ENCODE peak calls at places on chromosome 15, in ten cellular contexts. M, Y, G, B, R, A, W, H, D and N are unnamed samples.

GRCh38 chr15:88249220-88249619 is 7.3 kb downstream of the NTRK3 start:
- DNase-seq in D (no peak), Y (no peak), G (no peak), M (no peak), W (no peak), B (no peak), R (no peak), H (no peak), A (peak), N (no peak)

GRCh38 chr15:51315726-51316125 is 22.7 kb downstream of the CYP19A1 start:
- DNase-seq in B (no peak), Y (no peak), H (no peak), G (no peak), M (no peak), D (no peak), W (no peak), A (no peak), R (no peak), N (no peak)

GRCh38 chr15:63358296-63359029 is 23.2 kb downstream of the CA12 start:
- DNase-seq in D (no peak), Y (no peak), A (no peak), M (no peak), W (no peak), H (no peak), R (no peak), G (no peak), B (no peak), N (no peak)

GRCh38 chr15:68228971-68229385 is 550 bp downstream of the CLN6 start:
- DNase-seq in D (no peak), W (peak), Y (no peak), A (no peak), H (no peak), R (no peak), B (no peak), G (no peak), M (no peak), N (no peak)

GRCh38 chr15:98548172-98548971 is 100.0 kb upstream of the IGF1R start:
- DNase-seq in G (peak), Y (no peak), A (peak), B (peak), H (no peak), M (peak), W (peak), R (peak), D (peak), N (peak)

GRCh38 chr15:66071621-66072295 is 181.8 kb downstream of the MEGF11 start:
- DNase-seq in G (no peak), Y (no peak), H (no peak), B (no peak), D (no peak), M (no peak), A (no peak), R (no peak), W (no peak), N (no peak)

GRCh38 chr15:28118531-28118930 is 19.4 kb upstream of the OCA2 start:
- DNase-seq in D (no peak), H (no peak), A (no peak), B (no peak), G (no peak), Y (no peak), R (no peak), M (no peak), W (no peak), N (no peak)

GRCh38 chr15:76335129-76335850 is 1.3 kb upstream of the ISL2 start:
- DNase-seq in G (no peak), Y (no peak), W (peak), B (no peak), A (no peak), M (no peak), D (peak), R (no peak), H (no peak), N (no peak)

GRCh38 chr15:30872341-30872748 is 31.4 kb upstream of the FAN1 start:
- DNase-seq in M (no peak), Y (no peak), G (no peak), R (no peak), A (no peak), H (no peak), B (no peak), W (no peak), D (no peak), N (no peak)

GRCh38 chr15:32784571-32784970 is 66.8 kb downstream of the GREM1 start:
- DNase-seq in M (no peak), R (no peak), W (no peak), G (no peak), H (no peak), B (no peak), Y (no peak), D (no peak), A (no peak), N (no peak)

GRCh38 chr15:66768984-66769383 is 66.9 kb downstream of the SMAD6 start:
- DNase-seq in D (no peak), B (no peak), Y (no peak), W (no peak), R (no peak), M (no peak), A (no peak), H (no peak), G (no peak), N (no peak)

GRCh38 chr15:58348095-58348812 is 83.5 kb upstream of the LIPC start:
- DNase-seq in D (no peak), M (no peak), R (no peak), W (no peak), G (no peak), Y (no peak), H (no peak), A (no peak), B (no peak), N (no peak)

GRCh38 chr15:70053703-70054229 is 44.0 kb downstream of the TLE3 start:
- DNase-seq in W (no peak), M (no peak), Y (no peak), H (no peak), A (no peak), D (no peak), B (no peak), R (no peak), G (no peak), N (no peak)

GRCh38 chr15:99464137-99464536 is 101.6 kb upstream of the MEF2A start:
- DNase-seq in H (no peak), B (no peak), A (no peak), M (no peak), Y (no peak), R (no peak), G (no peak), D (no peak), W (no peak), N (no peak)

GRCh38 chr15:59313703-59314332 is 58.9 kb downstream of the MYO1E start:
- DNase-seq in G (peak), D (no peak), W (no peak), H (no peak), A (no peak), M (no peak), R (peak), B (no peak), Y (peak), N (peak)

GRCh38 chr15:63083541-63083940 is 38.1 kb upstream of the LACTB start:
- DNase-seq in H (no peak), R (no peak), B (no peak), G (no peak), M (no peak), Y (no peak), W (peak), A (no peak), D (no peak), N (no peak)

GRCh38 chr15:96347181-96348111 is 16.9 kb downstream of the NR2F2 start:
- DNase-seq in R (peak), M (no peak), B (no peak), D (peak), A (peak), Y (no peak), W (peak), H (no peak), G (no peak), N (no peak)

GRCh38 chr15:80766275-80766674 is 12.9 kb upstream of the CEMIP start:
- DNase-seq in D (no peak), Y (no peak), H (no peak), B (no peak), R (no peak), M (no peak), A (no peak), W (no peak), G (no peak), N (no peak)

GRCh38 chr15:64813075-64813474 is 12.4 kb downstream of the PIF1 start:
- DNase-seq in G (no peak), B (no peak), A (peak), D (no peak), R (no peak), W (no peak), Y (no peak), M (no peak), H (no peak), N (no peak)

GRCh38 chr15:80804970-80805495 is 25.9 kb downstream of the CEMIP start:
- DNase-seq in Y (no peak), D (no peak), R (no peak), W (peak), B (no peak), M (no peak), H (no peak), G (no peak), A (no peak), N (no peak)

GRCh38 chr15:83100072-83100646 is 7.3 kb upstream of the TM6SF1 start:
- DNase-seq in H (no peak), M (no peak), A (no peak), G (no peak), Y (no peak), B (no peak), R (no peak), W (no peak), D (no peak), N (no peak)
- TF ChIP-seq CTCF in H (no peak), M (no peak), A (no peak), G (no peak), Y (no peak), B (no peak), R (no peak), W (no peak), D (no peak), N (no peak)

DNA sequence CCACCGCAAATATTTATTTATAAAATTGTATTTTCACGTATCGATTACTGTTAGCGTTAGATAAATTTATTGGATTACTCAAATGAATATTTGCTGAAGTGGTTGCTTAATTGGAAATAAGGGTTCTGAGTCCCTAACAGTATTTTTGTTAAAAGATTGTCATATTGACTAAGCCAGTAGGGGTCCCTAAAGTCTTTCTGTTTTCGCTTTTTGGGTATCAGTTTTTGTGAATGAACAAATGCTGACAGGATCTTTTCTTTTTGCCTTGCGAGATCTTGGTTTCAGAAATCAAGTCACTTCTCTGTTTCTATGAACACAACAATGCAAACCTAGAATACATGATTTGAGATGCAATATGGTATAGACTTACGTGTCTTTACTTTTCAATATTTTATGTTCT is 7.1 kb downstream of the RAD51 start:
- DNase-seq in M (no peak), A (peak), G (no peak), D (no peak), W (peak), R (no peak), B (no peak), Y (no peak), H (no peak), N (no peak)
- TF ChIP-seq CTCF in M (peak), A (peak), G (no peak), D (no peak), W (no peak), R (no peak), B (peak), Y (peak), H (no peak), N (peak)

GRCh38 chr15:55897560-55898336 is 95.7 kb downstream of the NEDD4 start:
- DNase-seq in R (peak), H (no peak), A (peak), M (no peak), W (peak), D (peak), G (peak), B (peak), Y (no peak), N (no peak)
- TF ChIP-seq CTCF in R (peak), H (peak), A (peak), M (no peak), W (peak), D (peak), G (peak), B (peak), Y (peak), N (peak)

GRCh38 chr15:53384417-53384816 is 375.0 kb downstream of the WDR72 start:
- DNase-seq in H (no peak), B (no peak), W (peak), R (peak), G (no peak), D (no peak), M (no peak), A (no peak), Y (no peak), N (no peak)
- TF ChIP-seq CTCF in H (no peak), B (peak), W (peak), R (peak), G (peak), D (peak), M (no peak), A (no peak), Y (peak), N (no peak)

GRCh38 chr15:100931143-100931890 is 12.2 kb downstream of the LRRK1 start:
- DNase-seq in B (no peak), M (no peak), G (no peak), D (no peak), R (no peak), A (no peak), W (no peak), Y (no peak), H (no peak), N (no peak)

GRCh38 chr15:100932676-100933348 is 13.7 kb downstream of the LRRK1 start:
- DNase-seq in R (no peak), A (no peak), B (no peak), H (no peak), M (no peak), Y (no peak), W (peak), D (no peak), G (no peak), N (no peak)

GRCh38 chr15:100937171-100937570 is 18.0 kb downstream of the LRRK1 start:
- DNase-seq in G (no peak), D (no peak), B (no peak), M (no peak), Y (no peak), H (no peak), R (no peak), W (no peak), A (no peak), N (no peak)

GRCh38 chr15:100934166-100934565 is 15.0 kb downstream of the LRRK1 start:
- DNase-seq in H (no peak), R (no peak), B (no peak), D (no peak), M (no peak), W (no peak), Y (no peak), A (no peak), G (no peak), N (no peak)

DNA sequence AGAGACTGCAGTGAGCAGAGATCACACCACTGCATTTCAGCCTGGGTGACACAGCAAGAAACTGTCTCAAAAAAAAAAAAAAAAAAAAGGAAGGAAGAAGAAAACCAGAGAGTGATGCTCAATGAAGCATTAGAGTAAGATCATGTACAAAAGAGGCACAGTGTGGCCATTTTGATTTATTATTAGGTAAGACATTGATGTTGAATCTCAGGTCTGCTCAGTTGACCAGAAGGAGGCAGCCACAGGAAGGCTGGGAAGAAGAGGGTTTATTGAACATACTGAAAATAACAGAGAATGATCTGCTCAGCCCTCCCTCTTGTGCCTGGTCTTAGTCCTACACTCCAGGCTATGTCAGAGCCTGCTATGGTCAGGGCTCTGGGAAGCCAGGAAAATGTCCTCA is 15.6 kb downstream of the LRRK1 start:
- DNase-seq in B (no peak), M (no peak), R (no peak), H (no peak), G (no peak), A (peak), W (peak), D (no peak), Y (no peak), N (no peak)
- TF ChIP-seq CTCF in B (no peak), M (no peak), R (no peak), H (peak), G (peak), A (no peak), W (peak), D (no peak), Y (no peak), N (no peak)

GRCh38 chr15:40739854-40740253 is 15.2 kb downstream of the RMDN3 start:
- DNase-seq in M (no peak), A (no peak), H (no peak), B (no peak), D (no peak), R (no peak), W (peak), Y (no peak), G (no peak), N (no peak)

GRCh38 chr15:40746916-40747418 is 8.1 kb downstream of the RMDN3 start:
- DNase-seq in W (peak), Y (no peak), R (no peak), A (peak), M (no peak), B (no peak), G (no peak), D (no peak), H (peak), N (no peak)

GRCh38 chr15:40744810-40745152 is 10.3 kb downstream of the RMDN3 start:
- DNase-seq in A (no peak), D (no peak), Y (no peak), W (no peak), H (no peak), R (no peak), B (no peak), M (no peak), G (no peak), N (no peak)

GRCh38 chr15:40743921-40744809 is 10.9 kb downstream of the RMDN3 start:
- DNase-seq in A (peak), D (no peak), M (peak), G (no peak), H (no peak), W (peak), Y (no peak), B (no peak), R (no peak), N (no peak)

DNA sequence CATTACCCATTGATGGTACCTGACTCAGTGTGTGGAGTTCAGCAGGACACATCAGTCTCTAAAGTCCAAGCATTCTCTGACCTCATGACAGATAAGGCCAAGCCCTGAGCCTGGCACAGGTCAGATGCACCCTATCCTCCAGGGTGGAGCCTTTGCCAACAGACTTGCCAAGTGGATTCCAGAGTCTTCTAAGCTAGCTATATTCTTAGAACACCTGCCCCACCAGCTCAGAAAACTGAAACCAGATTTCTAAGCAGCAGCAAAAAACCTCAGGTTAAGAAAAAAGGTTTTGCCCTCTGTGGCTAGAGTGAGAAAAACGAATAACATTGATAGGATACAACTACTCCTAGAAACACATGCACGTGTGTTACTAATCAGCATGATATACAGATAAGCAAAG is 11.6 kb downstream of the RMDN3 start:
- DNase-seq in H (no peak), D (no peak), A (no peak), W (no peak), R (no peak), G (no peak), B (no peak), M (no peak), Y (no peak), N (no peak)
- TF ChIP-seq CTCF in H (no peak), D (no peak), A (no peak), W (no peak), R (no peak), G (no peak), B (no peak), M (no peak), Y (no peak), N (no peak)

GRCh38 chr15:23853291-23853690 is 166.2 kb upstream of the NDN start:
- DNase-seq in Y (no peak), M (no peak), G (no peak), D (no peak), R (no peak), W (no peak), B (no peak), H (no peak), A (no peak), N (no peak)

GRCh38 chr15:23854535-23855252 is 167.6 kb upstream of the NDN start:
- DNase-seq in W (peak), G (no peak), M (no peak), H (no peak), A (no peak), Y (no peak), D (no peak), R (no peak), B (no peak), N (no peak)

GRCh38 chr15:23855260-23855659 is 168.2 kb upstream of the NDN start:
- DNase-seq in H (no peak), Y (no peak), G (no peak), B (no peak), R (no peak), M (no peak), W (no peak), D (no peak), A (no peak), N (no peak)

GRCh38 chr15:23857028-23857641 is 170.0 kb upstream of the NDN start:
- DNase-seq in D (peak), B (peak), G (peak), A (peak), W (peak), R (no peak), M (no peak), H (no peak), Y (no peak), N (no peak)

GRCh38 chr15:23855947-23856346 is 168.8 kb upstream of the NDN start:
- DNase-seq in Y (no peak), W (no peak), A (no peak), H (no peak), R (no peak), D (no peak), B (no peak), G (no peak), M (no peak), N (no peak)
- TF ChIP-seq CTCF in Y (no peak), W (peak), A (no peak), H (no peak), R (no peak), D (no peak), B (no peak), G (no peak), M (no peak), N (no peak)

GRCh38 chr15:34851007-34851406 is 55.7 kb upstream of the ACTC1 start:
- DNase-seq in W (no peak), H (no peak), B (no peak), A (no peak), R (no peak), M (no peak), G (no peak), D (no peak), Y (no peak), N (no peak)
- TF ChIP-seq CTCF in W (no peak), H (no peak), B (no peak), A (no peak), R (no peak), M (no peak), G (no peak), D (no peak), Y (no peak), N (no peak)

GRCh38 chr15:61049934-61050333 is 179.2 kb downstream of the RORA start:
- DNase-seq in B (no peak), M (no peak), H (peak), D (no peak), Y (peak), G (no peak), W (no peak), A (peak), R (peak), N (no peak)
- TF ChIP-seq CTCF in B (no peak), M (no peak), H (no peak), D (no peak), Y (no peak), G (no peak), W (no peak), A (no peak), R (no peak), N (no peak)